ENCODE peak calls at places on chromosomes 16 and 17, in five cellular contexts. O is AG09319, S is NCI-H1436, W is putamen, D is GM03348. C is an unnamed sample.
A peak's percentile ranks its signal among the peaks of the same experiment; 100 is the strongest.

GRCh38 chr16:17798721-17799120 is 328.0 kb upstream of the XYLT1 start:
- DNase-seq in O (no peak), S (no peak), W (peak; percentile 69), D (no peak), C (no peak)

GRCh38 chr16:81266680-81267095 is 28.2 kb downstream of the BCO1 start:
- DNase-seq in O (no peak), S (peak; percentile 43), W (no peak), D (no peak), C (no peak)

GRCh38 chr17:63345598-63345997 is 100.5 kb downstream of the CYB561 start:
- DNase-seq in O (peak; percentile 53), S (no peak), W (no peak), D (peak; percentile 56), C (no peak)

GRCh38 chr17:12927541-12928425 is 90.0 kb downstream of the ELAC2 start:
- DNase-seq in O (no peak), S (no peak), W (no peak), D (no peak), C (no peak)

GRCh38 chr16:10950393-10950792 is 6.0 kb downstream of the CLEC16A start:
- DNase-seq in O (no peak), S (no peak), W (no peak), D (no peak), C (no peak)

GRCh38 chr17:79919164-79919585 is 79.9 kb upstream of the CBX4 start:
- DNase-seq in O (peak; percentile 7), S (no peak), W (peak; percentile 93), D (peak; percentile 66), C (no peak)

GRCh38 chr16:72111653-72112451 is 18.2 kb downstream of the DHX38 start:
- DNase-seq in O (no peak), S (no peak), W (no peak), D (no peak), C (no peak)

GRCh38 chr17:50944054-50944901 is 78.1 kb upstream of the TOB1 start:
- DNase-seq in O (no peak), S (peak; percentile 65), W (peak; percentile 85), D (peak; percentile 55), C (no peak)

GRCh38 chr17:9151091-9151490 is 129.8 kb downstream of the NTN1 start:
- DNase-seq in O (no peak), S (no peak), W (no peak), D (no peak), C (no peak)

GRCh38 chr16:83959621-83960434 is 6.8 kb downstream of the OSGIN1 start:
- DNase-seq in O (no peak), S (no peak), W (no peak), D (no peak), C (no peak)

GRCh38 chr16:81003610-81004460 is 2.9 kb downstream of the CMC2 start:
- DNase-seq in O (no peak), S (no peak), W (no peak), D (no peak), C (no peak)

GRCh38 chr17:29178750-29179231 is 1.4 kb downstream of the MYO18A start:
- DNase-seq in O (no peak), S (no peak), W (no peak), D (no peak), C (no peak)

GRCh38 chr17:79338142-79338541 is 263.5 kb downstream of the ENGASE start:
- DNase-seq in O (no peak), S (no peak), W (no peak), D (no peak), C (no peak)

GRCh38 chr16:86120982-86121242 is 221.9 kb downstream of the IRF8 start:
- DNase-seq in O (no peak), S (no peak), W (no peak), D (no peak), C (no peak)

GRCh38 chr17:52378860-52379259 is 220.3 kb upstream of the CA10 start:
- DNase-seq in O (no peak), S (no peak), W (no peak), D (no peak), C (no peak)

GRCh38 chr17:28398280-28398981 is 7.6 kb downstream of the SLC46A1 start:
- DNase-seq in O (no peak), S (no peak), W (no peak), D (no peak), C (no peak)

GRCh38 chr17:28937044-28937729 is 14.1 kb downstream of the PHF12 start:
- DNase-seq in O (no peak), S (no peak), W (peak; percentile 90), D (no peak), C (no peak)

GRCh38 chr17:30597776-30598288 is 120.6 kb downstream of the GOSR1 start:
- DNase-seq in O (no peak), S (no peak), W (no peak), D (no peak), C (no peak)

GRCh38 chr17:68777856-68778694 is 176.9 kb upstream of the FAM20A start:
- DNase-seq in O (no peak), S (peak; percentile 59), W (no peak), D (no peak), C (no peak)

GRCh38 chr16:55225972-55226542 is 97.9 kb upstream of the IRX6 start:
- DNase-seq in O (no peak), S (no peak), W (no peak), D (no peak), C (no peak)

GRCh38 chr16:27980076-27980775 is 83.3 kb downstream of the GSG1L start:
- DNase-seq in O (no peak), S (no peak), W (no peak), D (no peak), C (no peak)

GRCh38 chr17:9817086-9817485 is 4.8 kb downstream of the GSG1L2 start:
- DNase-seq in O (no peak), S (no peak), W (no peak), D (peak; percentile 24), C (no peak)

GRCh38 chr16:11799509-11800384 is 2.7 kb upstream of the ZC3H7A start:
- DNase-seq in O (no peak), S (no peak), W (no peak), D (no peak), C (no peak)

GRCh38 chr17:19354123-19354522 is 8.4 kb downstream of the B9D1 start:
- DNase-seq in O (peak; percentile 69), S (no peak), W (no peak), D (peak; percentile 88), C (peak; percentile 64)

GRCh38 chr17:48757524-48757961 is 29.0 kb upstream of the HOXB13 start:
- DNase-seq in O (no peak), S (no peak), W (no peak), D (peak; percentile 40), C (no peak)

GRCh38 chr16:49260956-49261530 is 20.6 kb downstream of the CBLN1 start:
- DNase-seq in O (no peak), S (no peak), W (no peak), D (no peak), C (no peak)

GRCh38 chr16:15777533-15778203 is 79.2 kb downstream of the MYH11 start:
- DNase-seq in O (no peak), S (peak; percentile 6), W (no peak), D (peak; percentile 31), C (peak; percentile 42)

GRCh38 chr17:57609125-57609877 is 135.8 kb downstream of the CCDC182 start:
- DNase-seq in O (no peak), S (no peak), W (no peak), D (no peak), C (no peak)

GRCh38 chr16:8565498-8565897 is 24.8 kb downstream of the TMEM114 start:
- DNase-seq in O (no peak), S (no peak), W (no peak), D (no peak), C (no peak)

GRCh38 chr17:18270851-18271170 is 10.3 kb downstream of the MIEF2 start:
- DNase-seq in O (no peak), S (no peak), W (no peak), D (no peak), C (no peak)

GRCh38 chr17:76408037-76408849 is 23.8 kb downstream of the SPHK1 start:
- DNase-seq in O (no peak), S (peak; percentile 42), W (no peak), D (peak; percentile 70), C (no peak)

GRCh38 chr16:3656491-3657468 is 2.3 kb downstream of the DNASE1 start:
- DNase-seq in O (no peak), S (no peak), W (no peak), D (no peak), C (no peak)

GRCh38 chr16:89326721-89327120 is 109.2 kb downstream of the ZNF778 start:
- DNase-seq in O (no peak), S (no peak), W (no peak), D (no peak), C (no peak)

GRCh38 chr17:32102697-32103096 is 39.6 kb upstream of the RHOT1 start:
- DNase-seq in O (no peak), S (no peak), W (no peak), D (no peak), C (no peak)

GRCh38 chr17:77886387-77886728 is 72.1 kb upstream of the TNRC6C start:
- DNase-seq in O (no peak), S (no peak), W (no peak), D (no peak), C (no peak)

GRCh38 chr17:56902350-56902749 is 11.5 kb downstream of the TRIM25 start:
- DNase-seq in O (no peak), S (no peak), W (no peak), D (peak; percentile 52), C (no peak)